ENCODE peak calls at places on chromosomes 7 and 10, in seven cellular contexts. B is HCT116, G is SK-N-SH, D is K562, A is GM12878, J is H1, W is HepG2. X is an unnamed sample.

GRCh38 chr10:69048103-69048502 is 39.8 kb upstream of the SRGN start:
- DNase-seq in W (no peak), G (no peak), D (no peak), J (no peak), B (no peak), A (no peak), X (no peak)

GRCh38 chr10:95445223-95445836 is 115.8 kb downstream of the SORBS1 start:
- DNase-seq in A (no peak), D (no peak), W (no peak), G (no peak), B (peak), J (no peak), X (peak)

GRCh38 chr10:70903262-70903921 is 15.0 kb upstream of the PCBD1 start:
- DNase-seq in G (peak), D (peak), J (peak), A (no peak), W (peak), B (no peak), X (peak)

GRCh38 chr7:20470726-20471125 is 140.0 kb downstream of the ITGB8 start:
- DNase-seq in W (no peak), D (no peak), B (no peak), G (no peak), A (no peak), J (no peak), X (no peak)

GRCh38 chr7:133382775-133383559 is 130.1 kb downstream of the EXOC4 start:
- DNase-seq in D (no peak), G (no peak), B (no peak), W (no peak), A (no peak), J (no peak), X (no peak)

GRCh38 chr10:7541137-7542087 is 125.4 kb downstream of the ITIH5 start:
- DNase-seq in B (no peak), D (no peak), W (peak), A (no peak), J (peak), G (no peak), X (no peak)

GRCh38 chr7:100040575-100040974 is 9.0 kb upstream of the ZSCAN21 start:
- DNase-seq in J (no peak), W (no peak), G (no peak), B (no peak), A (no peak), D (no peak), X (no peak)

GRCh38 chr7:144032985-144033384 is 15.8 kb upstream of the OR2A5 start:
- DNase-seq in W (no peak), G (no peak), J (no peak), D (no peak), B (no peak), A (no peak), X (no peak)

GRCh38 chr10:3014968-3015367 is 52.4 kb upstream of the PFKP start:
- DNase-seq in B (no peak), D (no peak), J (no peak), A (no peak), W (no peak), G (no peak), X (no peak)

GRCh38 chr7:129405527-129405926 is 28.7 kb upstream of the STRIP2 start:
- DNase-seq in B (no peak), W (no peak), D (no peak), G (no peak), A (peak), J (no peak), X (no peak)

GRCh38 chr7:129401968-129402860 is 32.0 kb upstream of the STRIP2 start:
- DNase-seq in D (peak), A (peak), G (no peak), J (no peak), W (no peak), B (no peak), X (no peak)

DNA sequence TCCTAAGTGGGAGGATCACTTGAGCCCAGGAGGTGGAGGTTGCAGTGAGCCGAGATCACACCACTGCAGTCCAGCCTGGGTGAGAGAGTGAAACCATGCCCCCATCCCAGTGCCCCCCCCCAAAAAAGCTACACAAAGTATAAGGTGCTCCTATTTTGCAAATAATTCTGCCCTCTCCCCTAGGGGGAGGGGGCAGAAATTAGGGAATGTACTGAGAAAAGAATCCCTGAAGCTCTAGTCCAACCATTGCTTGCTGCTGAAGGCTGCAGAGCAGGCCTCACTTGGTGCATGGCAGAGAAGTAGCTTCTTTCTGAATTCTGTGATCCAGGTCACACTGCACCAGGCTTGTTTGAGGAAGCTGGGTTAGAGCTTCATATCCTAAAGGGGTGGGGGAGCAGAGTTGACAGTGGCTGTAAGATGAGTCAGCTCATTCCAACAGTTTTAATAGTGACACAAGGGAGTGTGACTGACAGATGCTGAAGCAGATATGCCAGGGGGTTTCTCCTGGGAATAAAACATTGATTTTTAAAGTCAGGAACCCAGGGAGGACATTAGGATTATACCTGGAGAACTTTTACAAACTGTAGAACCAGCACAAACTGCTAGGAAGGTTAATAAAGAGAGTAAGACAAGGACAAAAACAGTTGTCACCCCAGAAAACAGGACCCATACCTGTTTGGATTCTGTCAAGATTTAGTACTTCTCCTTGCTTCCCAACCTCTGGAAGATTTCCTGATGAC is 32.8 kb upstream of the STRIP2 start:
- DNase-seq in J (no peak), B (no peak), W (peak), G (no peak), D (peak), A (no peak), X (peak)
- TF ChIP-seq JUND in J (no peak), B (no peak), W (no peak), G (no peak), D (peak), A (no peak), X (no peak)

DNA sequence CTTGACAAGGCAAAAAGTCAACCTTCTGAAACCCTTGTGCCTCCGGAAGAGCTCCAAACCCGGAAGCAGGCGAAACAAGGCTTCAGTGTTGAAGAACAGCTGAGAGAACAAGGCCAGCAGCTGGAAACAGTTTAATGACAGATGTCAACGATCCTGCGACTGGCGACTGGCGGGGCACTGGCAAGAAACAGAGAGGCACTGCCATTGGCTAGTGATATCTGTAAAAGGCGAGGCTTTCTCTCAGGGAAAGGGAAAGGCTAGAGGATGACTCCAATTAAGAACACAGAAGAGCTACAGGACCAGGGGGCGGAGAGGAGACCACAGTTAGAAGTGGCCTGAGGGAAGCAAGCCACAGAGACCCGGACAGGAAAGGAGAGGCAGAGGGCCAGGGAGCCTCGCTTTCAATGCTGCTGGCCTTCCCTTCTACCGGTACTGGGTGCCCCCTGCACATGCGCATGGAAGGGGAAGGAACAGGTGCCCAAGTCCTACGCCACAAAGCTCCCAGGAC is 19.4 kb downstream of the ITGB1 start:
- DNase-seq in D (peak), A (no peak), G (peak), B (no peak), W (peak), J (no peak), X (no peak)
- TF ChIP-seq JUND in D (no peak), A (no peak), G (no peak), B (no peak), W (no peak), J (no peak), X (no peak)

DNA sequence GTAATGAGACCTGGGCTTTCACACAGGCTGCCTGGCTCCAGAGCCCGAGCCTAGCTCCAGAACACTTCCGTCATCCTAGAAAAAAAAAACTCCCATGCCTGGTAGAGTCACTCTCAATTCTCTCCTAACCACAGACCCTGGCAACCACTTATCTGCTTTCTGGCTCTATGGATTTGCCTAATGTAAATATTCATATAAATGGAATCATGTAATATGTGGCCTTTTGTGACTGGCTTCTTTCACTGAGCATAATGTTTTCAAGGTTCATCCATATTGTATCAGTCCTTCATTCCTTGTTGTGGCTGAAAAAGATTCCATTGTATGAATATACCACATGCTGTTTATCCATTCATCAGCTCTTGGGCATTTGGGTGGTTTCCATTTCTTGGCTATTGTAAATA is 167.7 kb upstream of the MKLN1 start:
- DNase-seq in J (peak), D (no peak), G (no peak), A (no peak), B (no peak), W (no peak), X (peak)
- TF ChIP-seq JUND in J (no peak), D (no peak), G (peak), A (no peak), B (no peak), W (no peak), X (no peak)

GRCh38 chr7:154451480-154452457 is 399.6 kb downstream of the DPP6 start:
- DNase-seq in D (no peak), B (no peak), G (no peak), A (no peak), W (no peak), J (no peak), X (no peak)
- TF ChIP-seq JUND in D (no peak), B (no peak), G (no peak), A (no peak), W (no peak), J (no peak), X (no peak)

GRCh38 chr10:131174651-131175540 is 136.6 kb downstream of the TCERG1L start:
- DNase-seq in A (no peak), D (no peak), W (no peak), B (no peak), G (no peak), J (peak), X (no peak)
- TF ChIP-seq JUND in A (no peak), D (no peak), W (no peak), B (no peak), G (no peak), J (no peak), X (no peak)

GRCh38 chr10:77478248-77478963 is 159.2 kb downstream of the KCNMA1 start:
- DNase-seq in A (no peak), W (no peak), J (no peak), G (no peak), B (no peak), D (no peak), X (no peak)
- TF ChIP-seq JUND in A (no peak), W (no peak), J (no peak), G (no peak), B (no peak), D (no peak), X (no peak)